ENCODE peak calls at places on chromosomes 6 and 20, in six cellular contexts. One of them, this sample, is unnamed.

GRCh38 chr20:36248836-36249235 is 12.6 kb downstream of the AAR2 start:
- DNase-seq in neuronal stem cell: no peak
- DNase-seq in pancreas: no peak
- DNase-seq in CD8-positive, alpha-beta memory T cell: no peak
- DNase-seq in heart right ventricle: no peak
- DNase-seq in A673: peak
- DNase-seq in this sample: no peak

GRCh38 chr20:58722877-58723627 is 30.5 kb downstream of the NPEPL1 start:
- DNase-seq in CD8-positive, alpha-beta memory T cell: no peak
- DNase-seq in neuronal stem cell: no peak
- DNase-seq in pancreas: no peak
- DNase-seq in heart right ventricle: no peak
- DNase-seq in A673: no peak
- DNase-seq in this sample: no peak

GRCh38 chr20:25750765-25751696 is 54.4 kb upstream of the ZNF337 start:
- DNase-seq in CD8-positive, alpha-beta memory T cell: peak
- DNase-seq in neuronal stem cell: no peak
- DNase-seq in pancreas: peak
- DNase-seq in A673: peak
- DNase-seq in heart right ventricle: peak
- DNase-seq in this sample: peak

GRCh38 chr20:52945268-52945667 is 26.9 kb upstream of the TSHZ2 start:
- DNase-seq in neuronal stem cell: no peak
- DNase-seq in heart right ventricle: no peak
- DNase-seq in A673: no peak
- DNase-seq in CD8-positive, alpha-beta memory T cell: no peak
- DNase-seq in pancreas: no peak
- DNase-seq in this sample: no peak

GRCh38 chr20:53888510-53888909 is 181.9 kb downstream of the BCAS1 start:
- DNase-seq in CD8-positive, alpha-beta memory T cell: no peak
- DNase-seq in pancreas: no peak
- DNase-seq in neuronal stem cell: no peak
- DNase-seq in heart right ventricle: no peak
- DNase-seq in A673: no peak
- DNase-seq in this sample: no peak

GRCh38 chr6:93235775-93236174 is 183.6 kb downstream of the EPHA7 start:
- DNase-seq in heart right ventricle: no peak
- DNase-seq in A673: no peak
- DNase-seq in pancreas: no peak
- DNase-seq in CD8-positive, alpha-beta memory T cell: no peak
- DNase-seq in neuronal stem cell: no peak
- DNase-seq in this sample: no peak

GRCh38 chr6:25535302-25536225 is 116.5 kb upstream of the SCGN start:
- DNase-seq in A673: no peak
- DNase-seq in neuronal stem cell: no peak
- DNase-seq in pancreas: no peak
- DNase-seq in heart right ventricle: no peak
- DNase-seq in CD8-positive, alpha-beta memory T cell: no peak
- DNase-seq in this sample: no peak

GRCh38 chr20:17505664-17506517 is 25.3 kb downstream of the BFSP1 start:
- DNase-seq in heart right ventricle: no peak
- DNase-seq in pancreas: no peak
- DNase-seq in neuronal stem cell: no peak
- DNase-seq in A673: peak
- DNase-seq in CD8-positive, alpha-beta memory T cell: peak
- DNase-seq in this sample: peak

GRCh38 chr20:11118802-11119380 is 445.1 kb upstream of the JAG1 start:
- DNase-seq in pancreas: no peak
- DNase-seq in neuronal stem cell: no peak
- DNase-seq in CD8-positive, alpha-beta memory T cell: no peak
- DNase-seq in A673: no peak
- DNase-seq in heart right ventricle: no peak
- DNase-seq in this sample: no peak

GRCh38 chr6:7087066-7087465 is 20.7 kb upstream of the RREB1 start:
- DNase-seq in neuronal stem cell: peak
- DNase-seq in pancreas: no peak
- DNase-seq in A673: peak
- DNase-seq in heart right ventricle: no peak
- DNase-seq in CD8-positive, alpha-beta memory T cell: no peak
- DNase-seq in this sample: peak

GRCh38 chr6:146433881-146434741 is 109.5 kb upstream of the RAB32 start:
- DNase-seq in CD8-positive, alpha-beta memory T cell: no peak
- DNase-seq in neuronal stem cell: no peak
- DNase-seq in A673: no peak
- DNase-seq in heart right ventricle: no peak
- DNase-seq in pancreas: peak
- DNase-seq in this sample: no peak

GRCh38 chr6:27863962-27864905 is 48.0 kb downstream of the OR2B2 start:
- DNase-seq in neuronal stem cell: no peak
- DNase-seq in heart right ventricle: no peak
- DNase-seq in pancreas: peak
- DNase-seq in A673: peak
- DNase-seq in CD8-positive, alpha-beta memory T cell: peak
- DNase-seq in this sample: peak

GRCh38 chr20:41509801-41510200 is 108.4 kb downstream of the CHD6 start:
- DNase-seq in A673: no peak
- DNase-seq in pancreas: no peak
- DNase-seq in heart right ventricle: peak
- DNase-seq in neuronal stem cell: no peak
- DNase-seq in CD8-positive, alpha-beta memory T cell: no peak
- DNase-seq in this sample: no peak

GRCh38 chr20:25484224-25484846 is 76.9 kb downstream of the GINS1 start:
- DNase-seq in CD8-positive, alpha-beta memory T cell: no peak
- DNase-seq in neuronal stem cell: no peak
- DNase-seq in A673: no peak
- DNase-seq in pancreas: no peak
- DNase-seq in heart right ventricle: no peak
- DNase-seq in this sample: no peak

GRCh38 chr6:153947817-153948447 is 91.1 kb upstream of the OPRM1 start:
- DNase-seq in A673: peak
- DNase-seq in CD8-positive, alpha-beta memory T cell: no peak
- DNase-seq in heart right ventricle: peak
- DNase-seq in pancreas: no peak
- DNase-seq in neuronal stem cell: peak
- DNase-seq in this sample: no peak

GRCh38 chr6:72620866-72621242 is 1.0 kb upstream of the KCNQ5 start:
- DNase-seq in pancreas: peak
- DNase-seq in A673: no peak
- DNase-seq in heart right ventricle: no peak
- DNase-seq in neuronal stem cell: no peak
- DNase-seq in CD8-positive, alpha-beta memory T cell: no peak
- DNase-seq in this sample: peak

GRCh38 chr6:136751478-136751956 is 40.8 kb downstream of the MAP3K5 start:
- DNase-seq in pancreas: no peak
- DNase-seq in A673: no peak
- DNase-seq in neuronal stem cell: no peak
- DNase-seq in CD8-positive, alpha-beta memory T cell: peak
- DNase-seq in heart right ventricle: no peak
- DNase-seq in this sample: no peak

GRCh38 chr20:46979603-46980241 is 85.1 kb downstream of the EYA2 start:
- DNase-seq in A673: no peak
- DNase-seq in CD8-positive, alpha-beta memory T cell: no peak
- DNase-seq in pancreas: no peak
- DNase-seq in heart right ventricle: no peak
- DNase-seq in neuronal stem cell: no peak
- DNase-seq in this sample: no peak

GRCh38 chr20:10864076-10864672 is 190.4 kb upstream of the JAG1 start:
- DNase-seq in heart right ventricle: peak
- DNase-seq in pancreas: peak
- DNase-seq in neuronal stem cell: no peak
- DNase-seq in CD8-positive, alpha-beta memory T cell: no peak
- DNase-seq in A673: peak
- DNase-seq in this sample: no peak

GRCh38 chr6:169647637-169648036 is 54.2 kb downstream of the WDR27 start:
- DNase-seq in neuronal stem cell: no peak
- DNase-seq in pancreas: no peak
- DNase-seq in heart right ventricle: no peak
- DNase-seq in A673: no peak
- DNase-seq in CD8-positive, alpha-beta memory T cell: no peak
- DNase-seq in this sample: no peak

GRCh38 chr20:60271597-60271996 is 313.4 kb downstream of the CDH26 start:
- DNase-seq in heart right ventricle: no peak
- DNase-seq in CD8-positive, alpha-beta memory T cell: no peak
- DNase-seq in A673: no peak
- DNase-seq in pancreas: no peak
- DNase-seq in neuronal stem cell: no peak
- DNase-seq in this sample: no peak

GRCh38 chr6:47147175-47147727 is 105.1 kb upstream of the ADGRF1 start:
- DNase-seq in A673: peak
- DNase-seq in CD8-positive, alpha-beta memory T cell: no peak
- DNase-seq in neuronal stem cell: no peak
- DNase-seq in heart right ventricle: no peak
- DNase-seq in pancreas: no peak
- DNase-seq in this sample: no peak

GRCh38 chr6:155967326-155967725 is 511.7 kb upstream of the NOX3 start:
- DNase-seq in CD8-positive, alpha-beta memory T cell: no peak
- DNase-seq in heart right ventricle: no peak
- DNase-seq in A673: no peak
- DNase-seq in pancreas: no peak
- DNase-seq in neuronal stem cell: no peak
- DNase-seq in this sample: no peak

GRCh38 chr6:167122041-167122826 is 662 bp upstream of the CCR6 start:
- DNase-seq in heart right ventricle: no peak
- DNase-seq in pancreas: no peak
- DNase-seq in CD8-positive, alpha-beta memory T cell: peak
- DNase-seq in neuronal stem cell: no peak
- DNase-seq in A673: no peak
- DNase-seq in this sample: no peak

GRCh38 chr20:10739575-10739974 is 65.8 kb upstream of the JAG1 start:
- DNase-seq in pancreas: no peak
- DNase-seq in heart right ventricle: peak
- DNase-seq in A673: no peak
- DNase-seq in neuronal stem cell: no peak
- DNase-seq in CD8-positive, alpha-beta memory T cell: no peak
- DNase-seq in this sample: no peak

GRCh38 chr6:114253431-114253830 is 89.4 kb downstream of the HS3ST5 start:
- DNase-seq in heart right ventricle: no peak
- DNase-seq in A673: no peak
- DNase-seq in neuronal stem cell: no peak
- DNase-seq in CD8-positive, alpha-beta memory T cell: no peak
- DNase-seq in pancreas: no peak
- DNase-seq in this sample: no peak

GRCh38 chr6:114260810-114261209 is 82.0 kb downstream of the HS3ST5 start:
- DNase-seq in pancreas: no peak
- DNase-seq in CD8-positive, alpha-beta memory T cell: no peak
- DNase-seq in A673: no peak
- DNase-seq in neuronal stem cell: no peak
- DNase-seq in heart right ventricle: no peak
- DNase-seq in this sample: no peak

DNA sequence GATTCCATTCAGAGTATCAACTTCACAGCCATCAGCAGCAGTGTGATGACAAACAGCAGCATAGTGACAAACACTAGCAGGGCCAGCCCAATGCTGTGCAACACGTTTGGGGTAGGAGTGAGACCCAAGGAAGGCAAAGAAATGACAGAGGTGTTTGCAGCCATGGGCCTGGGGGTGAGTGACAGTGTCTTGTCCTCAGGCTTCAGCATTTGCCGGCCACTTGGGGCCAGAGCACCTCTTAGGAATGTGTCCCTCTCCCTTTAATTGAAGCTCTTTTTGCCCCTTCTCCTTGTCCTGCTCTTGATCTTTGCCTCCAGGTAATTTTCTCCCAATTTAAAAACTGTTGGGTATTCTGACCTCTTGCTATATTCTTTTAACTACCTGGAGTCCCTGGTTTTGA is 84.4 kb downstream of the HS3ST5 start:
- DNase-seq in heart right ventricle: no peak
- DNase-seq in neuronal stem cell: no peak
- DNase-seq in A673: no peak
- DNase-seq in CD8-positive, alpha-beta memory T cell: no peak
- DNase-seq in pancreas: no peak
- DNase-seq in this sample: no peak
- H3K4me3 ChIP-seq in heart right ventricle: no peak
- H3K4me3 ChIP-seq in neuronal stem cell: no peak
- H3K4me3 ChIP-seq in A673: no peak
- H3K4me3 ChIP-seq in CD8-positive, alpha-beta memory T cell: no peak
- H3K4me3 ChIP-seq in pancreas: no peak
- H3K4me3 ChIP-seq in this sample: no peak

DNA sequence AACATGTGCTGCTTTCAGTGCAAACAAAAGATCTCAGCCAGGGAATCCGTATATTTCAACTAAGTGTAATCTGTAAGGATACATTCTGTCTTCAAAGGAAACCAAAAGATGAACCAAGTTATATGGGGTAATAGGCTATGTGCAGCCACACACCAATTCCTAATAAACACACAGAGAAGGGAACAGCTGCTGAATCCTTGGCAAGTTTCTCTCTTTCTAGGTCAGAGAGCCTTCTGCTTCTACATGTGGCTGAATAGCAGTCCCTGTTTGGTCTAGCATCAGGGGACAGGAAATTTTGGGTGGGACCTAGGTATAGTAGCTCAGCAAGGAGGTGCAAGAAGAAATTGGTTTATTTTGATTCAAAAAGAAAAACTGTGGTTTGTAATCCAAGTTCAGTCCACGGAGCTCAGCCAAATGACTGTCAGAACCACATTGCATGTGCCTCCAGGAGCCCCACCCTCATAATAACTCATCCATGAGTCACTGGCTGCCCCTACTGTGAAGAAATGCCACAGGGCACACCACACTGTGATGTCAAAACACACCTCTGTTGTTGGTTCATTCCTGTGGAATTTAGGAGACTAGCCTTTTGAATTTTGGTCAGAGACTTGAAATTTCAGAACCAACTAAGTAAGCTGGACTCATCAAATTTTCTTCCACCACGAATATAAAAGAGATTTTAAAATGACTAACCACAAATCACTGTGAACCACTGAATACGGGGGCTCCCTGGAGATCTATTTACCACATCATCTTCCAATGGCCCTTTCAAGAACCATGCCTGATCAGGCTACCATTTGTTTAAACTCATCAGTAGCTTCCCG is 21.1 kb downstream of the SPTLC3 start:
- DNase-seq in A673: peak
- DNase-seq in CD8-positive, alpha-beta memory T cell: no peak
- DNase-seq in heart right ventricle: no peak
- DNase-seq in pancreas: no peak
- DNase-seq in neuronal stem cell: no peak
- DNase-seq in this sample: no peak
- H3K4me3 ChIP-seq in A673: no peak
- H3K4me3 ChIP-seq in CD8-positive, alpha-beta memory T cell: no peak
- H3K4me3 ChIP-seq in heart right ventricle: no peak
- H3K4me3 ChIP-seq in pancreas: no peak
- H3K4me3 ChIP-seq in neuronal stem cell: no peak
- H3K4me3 ChIP-seq in this sample: no peak

DNA sequence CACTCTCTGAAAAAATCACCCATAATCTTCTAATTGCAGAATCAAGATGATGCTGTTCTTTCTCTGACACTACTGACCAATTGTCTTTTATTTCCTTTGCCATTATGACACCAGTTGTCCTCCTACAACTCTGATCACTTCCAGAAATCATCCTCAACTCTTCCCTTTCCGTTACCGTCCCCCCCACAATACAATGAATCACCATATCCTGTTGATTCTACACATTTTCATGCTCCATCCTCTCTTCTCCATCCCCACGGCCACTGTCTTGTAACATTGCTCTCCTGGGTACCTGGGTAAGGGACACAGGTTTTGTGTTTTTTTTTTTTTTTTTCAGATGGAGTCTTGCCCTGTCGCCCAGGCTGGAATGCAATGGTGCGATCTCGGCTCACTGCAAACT is 2.5 kb upstream of the PPP2R5D start:
- DNase-seq in heart right ventricle: no peak
- DNase-seq in pancreas: no peak
- DNase-seq in neuronal stem cell: no peak
- DNase-seq in A673: no peak
- DNase-seq in CD8-positive, alpha-beta memory T cell: no peak
- DNase-seq in this sample: no peak
- H3K4me3 ChIP-seq in heart right ventricle: no peak
- H3K4me3 ChIP-seq in pancreas: no peak
- H3K4me3 ChIP-seq in neuronal stem cell: no peak
- H3K4me3 ChIP-seq in A673: no peak
- H3K4me3 ChIP-seq in CD8-positive, alpha-beta memory T cell: no peak
- H3K4me3 ChIP-seq in this sample: no peak

GRCh38 chr6:43789447-43789846 is 19.4 kb downstream of the VEGFA start:
- DNase-seq in neuronal stem cell: no peak
- DNase-seq in A673: no peak
- DNase-seq in pancreas: no peak
- DNase-seq in CD8-positive, alpha-beta memory T cell: no peak
- DNase-seq in heart right ventricle: no peak
- DNase-seq in this sample: no peak
- H3K4me3 ChIP-seq in neuronal stem cell: no peak
- H3K4me3 ChIP-seq in A673: no peak
- H3K4me3 ChIP-seq in pancreas: no peak
- H3K4me3 ChIP-seq in CD8-positive, alpha-beta memory T cell: no peak
- H3K4me3 ChIP-seq in heart right ventricle: no peak
- H3K4me3 ChIP-seq in this sample: no peak

This sample was measured in CD4-positive, CD25-positive, alpha-beta regulatory T cell.